ENCODE peak calls at places on chromosomes 4 and X, in seven cellular contexts. X is Peyer's patch, W is astrocyte, Q is endodermal cell, D is IMR-90, I is right lobe of liver, L is neural progenitor cell. M is an unnamed sample.

GRCh38 chr4:11729548-11729947 is 300.9 kb upstream of the HS3ST1 start:
- DNase-seq in X (no peak), W (no peak), Q (no peak), D (peak), I (no peak), L (no peak), M (no peak)

GRCh38 chr4:13322681-13323101 is 161.4 kb downstream of the RAB28 start:
- DNase-seq in X (no peak), W (peak), Q (no peak), D (peak), I (no peak), L (no peak), M (no peak)

GRCh38 chr4:99437686-99438577 is 2.8 kb upstream of the ADH7 start:
- DNase-seq in X (no peak), W (no peak), Q (no peak), D (no peak), I (no peak), L (no peak), M (no peak)

GRCh38 chr4:143667461-143667860 is 33.0 kb downstream of the FREM3 start:
- DNase-seq in X (no peak), W (peak), Q (no peak), D (peak), I (no peak), L (peak), M (peak)

GRCh38 chr4:108762559-108763225 is at the start of gene ETNPPL:
- DNase-seq in X (peak), W (no peak), Q (peak), D (no peak), I (peak), L (peak), M (peak)

GRCh38 chr4:24912252-24913098 is at the start of gene CCDC149:
- DNase-seq in X (peak), W (peak), Q (peak), D (peak), I (peak), L (peak), M (peak)

GRCh38 chr4:183831026-183831446 is 74.1 kb upstream of the STOX2 start:
- DNase-seq in X (no peak), W (no peak), Q (no peak), D (no peak), I (no peak), L (no peak), M (no peak)

GRCh38 chrX:106481341-106481740 is 130.4 kb upstream of the RADX start:
- DNase-seq in X (peak), W (peak), Q (peak), D (peak), I (no peak), L (peak), M (peak)

GRCh38 chr4:159002950-159003349 is 99.9 kb upstream of the RAPGEF2 start:
- DNase-seq in X (no peak), W (peak), Q (no peak), D (peak), I (no peak), L (no peak), M (no peak)

GRCh38 chr4:173262363-173262762 is 71.8 kb downstream of the HMGB2 start:
- DNase-seq in X (no peak), W (no peak), Q (no peak), D (no peak), I (no peak), L (no peak), M (no peak)

GRCh38 chrX:68982476-68982875 is 153.7 kb downstream of the EFNB1 start:
- DNase-seq in X (no peak), W (no peak), Q (no peak), D (no peak), I (no peak), L (no peak), M (no peak)

GRCh38 chr4:13875160-13875559 is 247.6 kb upstream of the BOD1L1 start:
- DNase-seq in X (peak), W (no peak), Q (no peak), D (no peak), I (no peak), L (no peak), M (no peak)

GRCh38 chr4:91653067-91653466 is 650.7 kb upstream of the GRID2 start:
- DNase-seq in X (no peak), W (no peak), Q (no peak), D (no peak), I (no peak), L (no peak), M (no peak)

GRCh38 chrX:96432647-96433046 is 252.0 kb upstream of the DIAPH2 start:
- DNase-seq in X (no peak), W (no peak), Q (no peak), D (no peak), I (no peak), L (no peak), M (no peak)

GRCh38 chrX:71245159-71245558 is 8.8 kb downstream of the ZMYM3 start:
- DNase-seq in X (no peak), W (no peak), Q (no peak), D (no peak), I (no peak), L (no peak), M (no peak)

GRCh38 chrX:40383360-40383759 is 197.4 kb upstream of the ATP6AP2 start:
- DNase-seq in X (no peak), W (no peak), Q (peak), D (no peak), I (no peak), L (no peak), M (no peak)

GRCh38 chr4:72919937-72920336 is 149.6 kb downstream of the COX18 start:
- DNase-seq in X (no peak), W (no peak), Q (no peak), D (no peak), I (no peak), L (no peak), M (no peak)

GRCh38 chr4:83686166-83686565 is 150.3 kb downstream of the GPAT3 start:
- DNase-seq in X (no peak), W (no peak), Q (no peak), D (peak), I (no peak), L (no peak), M (no peak)

GRCh38 chrX:135549519-135549918 is 29.1 kb downstream of the INTS6L start:
- DNase-seq in X (no peak), W (no peak), Q (no peak), D (no peak), I (no peak), L (no peak), M (no peak)
- H3K27ac ChIP-seq in X (no peak), W (no peak), Q (no peak), D (no peak), I (no peak), L (no peak), M (no peak)

DNA sequence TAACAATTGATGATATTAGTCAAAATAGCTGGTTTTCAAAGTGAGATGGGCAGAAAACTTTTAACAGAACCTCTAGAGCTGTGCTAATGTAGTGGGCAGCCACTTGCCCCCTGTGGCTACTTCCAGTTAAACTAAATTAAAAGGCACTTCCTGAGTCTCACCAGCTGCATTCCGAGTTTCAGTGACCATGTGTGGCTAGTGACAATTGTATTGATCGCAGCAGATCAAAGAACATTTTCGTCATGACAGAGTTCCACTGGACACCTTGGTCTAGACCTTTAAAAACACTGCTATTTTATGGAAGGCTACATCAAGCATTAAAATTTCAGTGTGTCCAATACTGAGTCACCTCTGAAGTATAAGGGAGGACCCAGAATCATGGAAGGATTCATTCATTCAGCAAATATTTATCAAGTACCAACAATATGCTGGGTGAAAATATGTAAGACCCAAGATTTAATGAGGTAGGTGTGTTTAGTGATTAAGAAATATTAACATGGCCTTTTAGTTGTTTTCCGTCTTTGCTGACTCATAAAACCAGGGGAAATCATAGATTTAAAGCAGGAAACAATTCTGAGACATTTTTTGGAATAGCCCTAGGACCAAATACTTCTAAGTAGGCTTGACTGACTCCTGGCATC is 5.1 kb upstream of the FAT1 start:
- DNase-seq in X (no peak), W (peak), Q (no peak), D (no peak), I (no peak), L (peak), M (no peak)
- H3K27ac ChIP-seq in X (no peak), W (peak), Q (no peak), D (peak), I (peak), L (no peak), M (no peak)

DNA sequence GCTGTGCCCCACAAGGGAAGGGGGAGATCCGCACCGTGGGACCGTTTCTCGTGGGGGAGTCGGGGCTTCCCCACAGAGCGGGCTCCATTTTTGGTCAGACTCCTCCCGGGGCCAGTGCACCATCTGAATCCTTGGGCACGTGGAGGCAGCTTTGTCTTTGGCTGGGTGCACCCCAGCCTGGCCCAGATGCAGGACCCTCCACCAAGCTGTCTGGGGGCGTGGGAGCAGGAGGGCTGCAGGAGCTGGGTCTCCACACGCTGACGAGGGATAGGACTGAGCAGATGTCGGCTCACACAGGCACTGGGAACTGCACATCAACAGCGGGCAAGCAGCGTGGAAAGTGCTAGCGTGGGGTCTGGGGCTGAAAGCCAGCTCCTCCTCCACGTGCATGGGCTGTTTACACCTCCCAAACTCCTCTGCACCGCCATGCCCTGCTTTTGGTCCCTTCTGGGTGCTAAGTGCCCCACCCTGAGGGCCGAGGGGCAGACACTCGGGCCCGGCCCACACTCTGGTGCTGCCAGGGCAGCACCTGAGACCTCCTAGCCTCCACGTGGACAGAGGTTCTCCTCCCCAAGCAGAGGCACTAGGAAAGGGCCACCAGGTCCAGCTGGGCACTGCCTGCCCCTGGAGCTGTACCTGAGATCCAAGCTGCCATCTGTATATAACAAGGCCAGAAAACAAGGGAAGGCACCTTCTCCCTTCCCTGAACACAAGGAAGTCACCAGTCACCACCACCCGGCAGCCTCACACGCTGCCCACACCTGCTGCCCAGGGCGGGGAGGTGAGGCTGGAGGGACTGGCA is 13.8 kb downstream of the DGKQ start:
- DNase-seq in X (no peak), W (no peak), Q (no peak), D (no peak), I (no peak), L (no peak), M (no peak)
- H3K27ac ChIP-seq in X (no peak), W (no peak), Q (no peak), D (no peak), I (no peak), L (no peak), M (no peak)

GRCh38 chr4:3225946-3226345 is 23.0 kb upstream of the MSANTD1 start:
- DNase-seq in X (no peak), W (no peak), Q (no peak), D (no peak), I (peak), L (no peak), M (no peak)
- H3K27ac ChIP-seq in X (peak), W (no peak), Q (no peak), D (no peak), I (peak), L (no peak), M (no peak)

DNA sequence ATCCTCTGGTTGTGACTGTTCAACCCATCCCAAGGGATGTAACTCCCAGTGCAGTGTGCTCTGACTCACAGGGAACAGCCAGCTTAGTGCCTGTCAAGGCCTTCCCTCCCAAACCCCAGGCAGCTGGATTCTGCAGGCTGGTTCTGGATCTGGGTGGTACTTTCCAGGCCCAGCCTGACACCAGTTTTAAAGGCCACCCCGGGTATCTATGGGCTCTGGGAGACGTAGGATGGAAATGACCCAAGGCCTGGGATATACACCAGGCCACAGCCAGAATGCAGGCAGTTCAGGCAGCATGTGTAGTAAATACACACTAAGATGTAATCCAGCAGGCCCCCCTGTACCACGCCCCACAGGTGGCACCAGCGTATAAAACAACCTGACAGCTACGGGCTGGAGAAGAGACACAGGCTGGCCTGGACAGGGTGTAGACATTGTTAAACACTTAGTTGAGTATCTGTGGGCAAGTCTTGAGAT is 64.2 kb downstream of the SPINK2 start:
- DNase-seq in X (peak), W (peak), Q (peak), D (peak), I (no peak), L (no peak), M (no peak)
- H3K27ac ChIP-seq in X (peak), W (peak), Q (no peak), D (peak), I (no peak), L (no peak), M (no peak)

DNA sequence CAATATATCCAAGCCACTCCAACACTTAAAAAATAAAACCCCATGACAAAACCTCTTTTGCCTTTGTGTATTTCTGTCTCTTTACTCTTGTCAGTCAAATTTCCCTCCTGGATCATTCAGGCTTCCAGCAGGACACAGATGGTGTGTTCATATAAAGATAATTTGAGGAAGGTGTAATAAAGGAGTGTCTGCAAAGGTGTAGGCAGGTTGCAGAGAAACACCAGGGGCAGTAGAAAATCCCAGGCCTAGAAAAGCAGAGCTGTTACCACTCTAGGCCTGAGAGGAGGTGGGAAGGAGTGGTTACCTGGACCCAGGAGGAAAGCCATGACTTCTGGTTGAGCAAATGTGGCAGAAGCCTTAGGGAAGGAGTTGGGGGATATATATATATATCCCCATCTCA is 28.8 kb downstream of the CHRNA9 start:
- DNase-seq in X (no peak), W (no peak), Q (no peak), D (no peak), I (no peak), L (no peak), M (no peak)
- H3K27ac ChIP-seq in X (no peak), W (no peak), Q (no peak), D (no peak), I (no peak), L (no peak), M (no peak)

GRCh38 chr4:40858946-40859345 is 109.2 kb downstream of the NSUN7 start:
- DNase-seq in X (no peak), W (no peak), Q (peak), D (no peak), I (no peak), L (no peak), M (no peak)

GRCh38 chr4:40856836-40857362 is 107.1 kb downstream of the NSUN7 start:
- DNase-seq in X (peak), W (peak), Q (peak), D (peak), I (peak), L (peak), M (no peak)
- H3K27ac ChIP-seq in X (no peak), W (no peak), Q (peak), D (no peak), I (no peak), L (no peak), M (no peak)

DNA sequence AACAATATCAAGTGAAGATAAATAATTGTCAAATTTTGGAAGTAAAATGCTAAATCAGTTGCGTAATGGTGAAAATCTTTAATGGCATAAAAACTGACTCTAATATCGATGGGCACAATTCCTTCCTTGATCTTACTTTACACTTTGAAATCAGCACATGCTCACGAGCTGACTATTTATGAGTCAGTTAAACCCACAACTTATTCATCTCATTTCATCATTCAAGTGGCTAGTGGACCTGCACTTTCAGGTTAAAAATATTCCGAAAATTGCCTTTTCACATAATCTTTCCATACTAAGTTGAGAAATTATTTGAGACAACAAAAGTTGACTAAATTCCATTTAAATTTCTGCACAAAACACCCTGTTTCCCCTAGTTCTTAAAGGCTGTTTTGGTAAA is 582.1 kb upstream of the TENM3 start:
- DNase-seq in X (no peak), W (peak), Q (no peak), D (peak), I (no peak), L (no peak), M (no peak)
- H3K27ac ChIP-seq in X (no peak), W (peak), Q (no peak), D (no peak), I (no peak), L (no peak), M (no peak)

GRCh38 chr4:89829470-89830138 is 7.4 kb downstream of the SNCA start:
- DNase-seq in X (no peak), W (peak), Q (no peak), D (no peak), I (no peak), L (no peak), M (peak)
- H3K27ac ChIP-seq in X (no peak), W (no peak), Q (no peak), D (no peak), I (no peak), L (no peak), M (no peak)